ENCODE peak calls at places on chromosome 6, in eight cellular contexts. W is HAP-1; N is adipocyte; Z is CD4-positive, alpha-beta T cell; A is adrenal gland; P is Peyer's patch; Q is heart left ventricle; G is T-helper 17 cell. V is an unnamed sample.

GRCh38 chr6:11363881-11364576 is 131.6 kb upstream of the NEDD9 start:
- DNase-seq in W (no peak), N (no peak), Z (no peak), A (no peak), P (no peak), Q (no peak), G (no peak), V (no peak)

GRCh38 chr6:124873066-124873410 is 89.2 kb upstream of the RNF217 start:
- DNase-seq in W (no peak), N (no peak), Z (no peak), A (no peak), P (no peak), Q (no peak), G (no peak), V (no peak)

GRCh38 chr6:152129606-152130249 is 322.2 kb downstream of the ESR1 start:
- DNase-seq in W (no peak), N (peak; percentile 34), Z (no peak), A (no peak), P (no peak), Q (no peak), G (no peak), V (no peak)

GRCh38 chr6:150069707-150070106 is 786 bp upstream of the ULBP3 start:
- DNase-seq in W (no peak), N (peak; percentile 13), Z (no peak), A (peak; percentile 51), P (no peak), Q (no peak), G (no peak), V (no peak)

GRCh38 chr6:33123732-33124524 is 48.1 kb downstream of the HLA-DPB1 start:
- DNase-seq in W (peak; percentile 79), N (peak; percentile 50), Z (no peak), A (no peak), P (no peak), Q (no peak), G (no peak), V (no peak)

GRCh38 chr6:112337209-112337638 is 9.9 kb upstream of the RFPL4B start:
- DNase-seq in W (peak; percentile 73), N (peak; percentile 81), Z (no peak), A (peak; percentile 55), P (no peak), Q (peak; percentile 50), G (no peak), V (no peak)

GRCh38 chr6:118785601-118786000 is 108.4 kb upstream of the ASF1A start:
- DNase-seq in W (no peak), N (no peak), Z (no peak), A (no peak), P (no peak), Q (no peak), G (no peak), V (no peak)

GRCh38 chr6:112218563-112218962 is 35.8 kb downstream of the LAMA4 start:
- DNase-seq in W (no peak), N (no peak), Z (no peak), A (peak; percentile 25), P (no peak), Q (peak; percentile 74), G (no peak), V (no peak)

GRCh38 chr6:141290871-141291270 is 841.9 kb upstream of the GJE1 start:
- DNase-seq in W (no peak), N (no peak), Z (no peak), A (no peak), P (no peak), Q (no peak), G (no peak), V (no peak)

GRCh38 chr6:125310994-125311649 is 9.4 kb upstream of the HDDC2 start:
- DNase-seq in W (peak; percentile 75), N (peak; percentile 88), Z (no peak), A (no peak), P (no peak), Q (peak; percentile 26), G (no peak), V (peak; percentile 62)

GRCh38 chr6:139204978-139205377 is 70.1 kb downstream of the HECA start:
- DNase-seq in W (no peak), N (no peak), Z (no peak), A (no peak), P (no peak), Q (no peak), G (no peak), V (no peak)

GRCh38 chr6:4402477-4402976 is 267.2 kb upstream of the ECI2 start:
- DNase-seq in W (no peak), N (peak; percentile 77), Z (no peak), A (peak; percentile 73), P (no peak), Q (peak; percentile 59), G (no peak), V (no peak)

GRCh38 chr6:44042261-44043035 is 84.8 kb downstream of the MRPL14 start:
- DNase-seq in W (no peak), N (no peak), Z (no peak), A (peak; percentile 11), P (no peak), Q (peak; percentile 14), G (no peak), V (no peak)

GRCh38 chr6:7145269-7146078 is 37.7 kb downstream of the RREB1 start:
- DNase-seq in W (no peak), N (no peak), Z (no peak), A (no peak), P (no peak), Q (no peak), G (no peak), V (no peak)

GRCh38 chr6:291697-292505 is at the start of gene DUSP22:
- DNase-seq in W (peak; percentile 57), N (peak; percentile 95), Z (peak; percentile 75), A (peak; percentile 87), P (peak; percentile 95), Q (peak; percentile 93), G (peak; percentile 56), V (peak; percentile 78)

GRCh38 chr6:42423244-42423643 is 28.5 kb downstream of the TRERF1 start:
- DNase-seq in W (no peak), N (no peak), Z (no peak), A (no peak), P (no peak), Q (no peak), G (no peak), V (peak; percentile 22)

GRCh38 chr6:83879746-83880145 is 20.3 kb downstream of the CYB5R4 start:
- DNase-seq in W (no peak), N (no peak), Z (no peak), A (no peak), P (no peak), Q (no peak), G (no peak), V (no peak)

GRCh38 chr6:164817662-164818061 is 491.7 kb downstream of the C6orf118 start:
- DNase-seq in W (no peak), N (no peak), Z (no peak), A (no peak), P (no peak), Q (no peak), G (no peak), V (no peak)
- H3K9me3 ChIP-seq in W (no peaks in the 10 kb centered on the region), N (peaks cover 3% of the 10 kb centered on the region), Z (no peaks in the 10 kb centered on the region), A (no peaks in the 10 kb centered on the region), P (no peaks in the 10 kb centered on the region), Q (no peaks in the 10 kb centered on the region), G (no peaks in the 10 kb centered on the region), V (peaks cover 4% of the 10 kb centered on the region)

GRCh38 chr6:71808865-71809264 is 77.5 kb upstream of the RIMS1 start:
- DNase-seq in W (no peak), N (no peak), Z (no peak), A (no peak), P (no peak), Q (no peak), G (no peak), V (no peak)
- H3K9me3 ChIP-seq in W (no peaks in the 10 kb centered on the region), N (peaks cover 44% of the 10 kb centered on the region), Z (peaks cover 18% of the 10 kb centered on the region), A (no peaks in the 10 kb centered on the region), P (peaks cover 2% of the 10 kb centered on the region), Q (peaks cover 12% of the 10 kb centered on the region), G (no peaks in the 10 kb centered on the region), V (peaks cover 6% of the 10 kb centered on the region)

DNA sequence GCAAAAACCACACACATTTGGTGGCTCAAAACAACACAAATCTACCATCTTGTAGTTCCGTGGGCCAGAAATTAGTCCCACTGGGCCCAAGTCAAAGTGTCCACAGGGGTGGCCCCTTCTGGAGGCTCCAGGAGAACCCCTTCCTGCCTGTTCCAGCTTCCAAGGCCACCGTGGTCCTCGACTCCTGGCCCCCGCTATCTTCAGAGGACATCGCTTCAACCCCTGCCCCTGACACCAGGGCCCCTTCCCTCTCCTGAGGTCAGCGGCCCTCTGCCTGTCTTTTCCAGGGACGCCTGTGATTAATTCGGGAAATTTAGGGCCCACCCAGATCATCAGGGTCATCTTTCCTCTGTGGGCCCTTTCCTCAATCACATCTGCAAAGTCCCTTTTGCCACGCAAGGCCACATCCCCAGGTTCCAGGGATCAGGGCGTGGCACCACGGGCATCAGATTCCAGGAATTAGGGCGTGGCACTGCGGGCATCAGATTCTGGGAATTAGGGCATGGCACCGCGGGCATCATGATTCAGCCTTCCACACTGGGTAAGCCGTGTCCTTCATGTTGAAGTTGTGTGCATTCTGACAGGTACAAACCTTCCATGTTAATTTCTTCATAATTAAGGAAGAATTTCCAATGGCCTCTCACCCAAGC is 59.9 kb upstream of the SMOC2 start:
- DNase-seq in W (no peak), N (no peak), Z (no peak), A (no peak), P (no peak), Q (no peak), G (no peak), V (no peak)
- H3K9me3 ChIP-seq in W (no peaks in the 10 kb centered on the region), N (no peaks in the 10 kb centered on the region), Z (no peaks in the 10 kb centered on the region), A (no peaks in the 10 kb centered on the region), P (no peaks in the 10 kb centered on the region), Q (no peaks in the 10 kb centered on the region), G (no peaks in the 10 kb centered on the region), V (no peaks in the 10 kb centered on the region)

GRCh38 chr6:167663784-167664432 is 162.8 kb upstream of the AFDN start:
- DNase-seq in W (no peak), N (no peak), Z (no peak), A (no peak), P (no peak), Q (no peak), G (no peak), V (no peak)
- H3K9me3 ChIP-seq in W (no peaks in the 10 kb centered on the region), N (no peaks in the 10 kb centered on the region), Z (no peaks in the 10 kb centered on the region), A (no peaks in the 10 kb centered on the region), P (no peaks in the 10 kb centered on the region), Q (no peaks in the 10 kb centered on the region), G (no peaks in the 10 kb centered on the region), V (no peaks in the 10 kb centered on the region)

GRCh38 chr6:135478626-135479025 is 18.9 kb downstream of the AHI1 start:
- DNase-seq in W (no peak), N (no peak), Z (no peak), A (no peak), P (no peak), Q (no peak), G (no peak), V (no peak)

DNA sequence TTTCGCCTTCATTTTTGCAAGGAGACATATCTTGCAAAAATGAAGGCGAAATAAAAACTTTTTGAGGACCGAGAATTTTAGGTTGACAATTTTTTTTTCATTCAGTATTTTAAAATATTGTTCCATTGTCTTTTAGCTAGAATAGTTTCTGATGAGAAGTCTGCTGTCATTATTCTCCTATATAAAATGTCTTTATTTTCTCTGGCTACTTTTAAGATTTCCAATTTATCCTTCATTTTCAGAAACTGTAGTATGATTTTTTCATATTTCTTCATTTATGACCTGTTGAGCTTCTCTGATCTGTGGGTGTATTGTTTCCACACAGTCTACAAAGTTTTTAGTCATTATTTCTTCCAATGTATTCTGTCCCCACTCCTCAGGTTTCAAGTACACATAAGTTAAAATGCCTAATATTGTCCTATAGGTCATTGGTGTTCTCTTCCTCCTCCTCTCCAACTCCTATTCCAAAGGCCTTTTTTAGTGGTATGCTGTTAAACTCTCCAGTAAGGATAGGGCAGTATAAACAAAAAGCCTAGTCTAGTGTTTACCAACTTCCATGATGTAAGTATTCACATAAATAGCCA is 15.7 kb downstream of the AHI1 start:
- DNase-seq in W (peak; percentile 32), N (peak; percentile 51), Z (no peak), A (no peak), P (no peak), Q (no peak), G (no peak), V (no peak)
- H3K9me3 ChIP-seq in W (peaks cover 22% of the 10 kb centered on the region), N (peaks cover 58% of the 10 kb centered on the region), Z (peaks cover 37% of the 10 kb centered on the region), A (peaks cover 9% of the 10 kb centered on the region), P (peaks cover 26% of the 10 kb centered on the region), Q (peaks cover 14% of the 10 kb centered on the region), G (peaks cover 6% of the 10 kb centered on the region), V (peaks cover 12% of the 10 kb centered on the region)

V was measured in CD4-positive, alpha-beta memory T cell.